ENCODE peak calls at places on chromosomes 6 and 20, in five cellular contexts. One of them, this sample, is unnamed.

GRCh38 chr6:159203304-159204005 is 34.3 kb downstream of the FNDC1 start:
- DNase-seq in naive thymus-derived CD4-positive, alpha-beta T cell: no peak
- DNase-seq in vagina: no peak
- DNase-seq in heart left ventricle: no peak
- DNase-seq in neural progenitor cell: no peak
- DNase-seq in this sample: no peak

GRCh38 chr6:129251669-129252376 is 368.9 kb downstream of the LAMA2 start:
- DNase-seq in naive thymus-derived CD4-positive, alpha-beta T cell: peak; percentile 11
- DNase-seq in vagina: no peak
- DNase-seq in heart left ventricle: no peak
- DNase-seq in neural progenitor cell: peak; percentile 69
- DNase-seq in this sample: peak; percentile 29

GRCh38 chr6:109349419-109349987 is 32.8 kb downstream of the CD164 start:
- DNase-seq in naive thymus-derived CD4-positive, alpha-beta T cell: no peak
- DNase-seq in vagina: no peak
- DNase-seq in heart left ventricle: no peak
- DNase-seq in neural progenitor cell: no peak
- DNase-seq in this sample: peak; percentile 20

GRCh38 chr6:114138577-114139248 is 167.8 kb upstream of the HDAC2 start:
- DNase-seq in naive thymus-derived CD4-positive, alpha-beta T cell: no peak
- DNase-seq in vagina: no peak
- DNase-seq in heart left ventricle: no peak
- DNase-seq in neural progenitor cell: no peak
- DNase-seq in this sample: no peak

GRCh38 chr20:48128436-48128835 is 343.2 kb upstream of the SULF2 start:
- DNase-seq in naive thymus-derived CD4-positive, alpha-beta T cell: no peak
- DNase-seq in vagina: no peak
- DNase-seq in heart left ventricle: no peak
- DNase-seq in neural progenitor cell: no peak
- DNase-seq in this sample: no peak

GRCh38 chr6:130421567-130421966 is 55.8 kb downstream of the TMEM200A start:
- DNase-seq in naive thymus-derived CD4-positive, alpha-beta T cell: no peak
- DNase-seq in vagina: no peak
- DNase-seq in heart left ventricle: no peak
- DNase-seq in neural progenitor cell: no peak
- DNase-seq in this sample: no peak

GRCh38 chr6:4403828-4404227 is 268.5 kb upstream of the ECI2 start:
- DNase-seq in naive thymus-derived CD4-positive, alpha-beta T cell: no peak
- DNase-seq in vagina: no peak
- DNase-seq in heart left ventricle: no peak
- DNase-seq in neural progenitor cell: no peak
- DNase-seq in this sample: no peak

GRCh38 chr6:132153221-132153896 is 202.2 kb upstream of the CCN2 start:
- DNase-seq in naive thymus-derived CD4-positive, alpha-beta T cell: no peak
- DNase-seq in vagina: no peak
- DNase-seq in heart left ventricle: no peak
- DNase-seq in neural progenitor cell: no peak
- DNase-seq in this sample: no peak

GRCh38 chr6:117463762-117464665 is 18.5 kb upstream of the DCBLD1 start:
- DNase-seq in naive thymus-derived CD4-positive, alpha-beta T cell: no peak
- DNase-seq in vagina: no peak
- DNase-seq in heart left ventricle: no peak
- DNase-seq in neural progenitor cell: no peak
- DNase-seq in this sample: no peak

GRCh38 chr6:137878070-137878809 is 11.2 kb downstream of the TNFAIP3 start:
- DNase-seq in naive thymus-derived CD4-positive, alpha-beta T cell: peak; percentile 28
- DNase-seq in vagina: no peak
- DNase-seq in heart left ventricle: no peak
- DNase-seq in neural progenitor cell: no peak
- DNase-seq in this sample: no peak
- H3K4me1 ChIP-seq in naive thymus-derived CD4-positive, alpha-beta T cell: peaks cover 23% of the 10 kb centered on the region
- H3K4me1 ChIP-seq in vagina: peaks cover 11% of the 10 kb centered on the region
- H3K4me1 ChIP-seq in heart left ventricle: no peaks in the 10 kb centered on the region
- H3K4me1 ChIP-seq in neural progenitor cell: peaks cover 20% of the 10 kb centered on the region
- H3K4me1 ChIP-seq in this sample: peaks cover 8% of the 10 kb centered on the region

GRCh38 chr20:21513181-21513663 is 642 bp downstream of the NKX2-2 start:
- DNase-seq in naive thymus-derived CD4-positive, alpha-beta T cell: no peak
- DNase-seq in vagina: no peak
- DNase-seq in heart left ventricle: no peak
- DNase-seq in neural progenitor cell: peak; percentile 58
- DNase-seq in this sample: no peak

GRCh38 chr20:21513881-21514540 is at the start of gene NKX2-2:
- DNase-seq in naive thymus-derived CD4-positive, alpha-beta T cell: no peak
- DNase-seq in vagina: no peak
- DNase-seq in heart left ventricle: no peak
- DNase-seq in neural progenitor cell: peak; percentile 49
- DNase-seq in this sample: no peak

GRCh38 chr20:21511485-21511849 is 2.4 kb downstream of the NKX2-2 start:
- DNase-seq in naive thymus-derived CD4-positive, alpha-beta T cell: no peak
- DNase-seq in vagina: no peak
- DNase-seq in heart left ventricle: no peak
- DNase-seq in neural progenitor cell: peak; percentile 47
- DNase-seq in this sample: no peak

GRCh38 chr20:21511850-21512633 is 1.8 kb downstream of the NKX2-2 start:
- DNase-seq in naive thymus-derived CD4-positive, alpha-beta T cell: no peak
- DNase-seq in vagina: no peak
- DNase-seq in heart left ventricle: peak; percentile 64
- DNase-seq in neural progenitor cell: peak; percentile 74
- DNase-seq in this sample: no peak

DNA sequence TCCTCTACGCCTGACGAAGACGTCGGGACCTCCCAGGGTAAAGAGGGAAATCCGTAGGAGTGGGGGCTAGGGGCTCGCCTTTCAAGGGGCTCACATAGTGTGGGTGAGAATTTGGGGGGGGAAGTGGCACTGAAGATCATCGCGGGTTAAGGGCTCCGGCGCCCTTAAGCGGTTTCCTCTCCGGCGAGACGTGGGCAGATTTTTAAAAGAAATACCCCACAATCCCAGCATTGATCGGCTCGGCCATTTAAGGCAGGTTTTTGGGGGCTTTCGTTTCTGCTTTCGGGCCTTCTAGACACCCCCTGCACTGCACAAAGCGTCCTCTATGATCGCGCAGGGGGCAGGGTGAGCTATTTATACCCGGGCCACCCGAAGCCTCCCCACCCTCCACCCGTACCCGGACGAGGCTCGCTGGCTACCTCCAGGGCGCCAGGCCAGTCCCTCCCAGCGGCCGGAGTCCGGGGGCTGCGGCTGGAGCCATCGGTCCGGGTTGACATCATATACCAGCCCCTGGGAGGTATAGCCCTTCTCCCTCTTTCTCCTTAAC is 1.2 kb downstream of the NKX2-2 start:
- DNase-seq in naive thymus-derived CD4-positive, alpha-beta T cell: no peak
- DNase-seq in vagina: no peak
- DNase-seq in heart left ventricle: no peak
- DNase-seq in neural progenitor cell: peak; percentile 42
- DNase-seq in this sample: no peak
- H3K4me1 ChIP-seq in naive thymus-derived CD4-positive, alpha-beta T cell: no peaks in the 10 kb centered on the region
- H3K4me1 ChIP-seq in vagina: peaks cover 65% of the 10 kb centered on the region
- H3K4me1 ChIP-seq in heart left ventricle: no peaks in the 10 kb centered on the region
- H3K4me1 ChIP-seq in neural progenitor cell: peaks cover 62% of the 10 kb centered on the region
- H3K4me1 ChIP-seq in this sample: peaks cover 10% of the 10 kb centered on the region

DNA sequence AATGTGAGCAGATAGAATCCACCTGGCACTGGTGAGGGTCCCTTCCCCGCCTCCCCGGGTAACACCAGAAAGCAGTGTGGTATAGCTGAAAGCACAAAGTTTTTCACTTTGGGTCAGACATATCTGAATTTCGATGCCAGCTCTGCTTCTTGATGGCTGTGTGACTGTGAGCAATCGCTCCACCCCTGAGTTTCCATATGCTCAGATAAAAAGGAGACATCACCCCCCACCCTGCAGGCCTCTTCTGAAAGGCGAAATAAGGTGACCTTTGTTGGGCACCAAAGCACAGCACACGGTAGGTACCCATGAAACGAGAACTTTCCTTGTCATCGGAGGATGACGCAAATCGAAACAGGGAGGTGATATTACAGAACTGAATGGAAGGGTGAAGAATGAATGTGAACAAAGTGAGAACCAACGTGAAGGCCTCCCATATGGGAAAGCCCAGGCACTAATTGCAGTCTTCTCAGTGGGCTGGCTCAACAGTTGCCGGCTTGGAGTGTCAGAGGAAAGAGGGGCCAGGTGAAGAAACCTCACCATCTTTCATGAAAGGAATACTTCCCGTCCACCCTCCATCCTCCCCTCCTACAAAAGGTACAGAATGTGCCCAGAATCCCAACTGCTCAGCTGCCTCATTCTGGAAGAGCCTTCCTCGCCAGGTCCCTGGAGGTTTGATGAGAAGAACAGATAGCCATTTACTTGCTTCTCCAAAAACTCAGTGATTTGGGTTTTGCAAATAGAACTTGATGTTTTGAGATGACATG is 61.8 kb downstream of the NFATC2 start:
- DNase-seq in naive thymus-derived CD4-positive, alpha-beta T cell: no peak
- DNase-seq in vagina: no peak
- DNase-seq in heart left ventricle: no peak
- DNase-seq in neural progenitor cell: no peak
- DNase-seq in this sample: no peak
- H3K4me1 ChIP-seq in naive thymus-derived CD4-positive, alpha-beta T cell: peaks cover 33% of the 10 kb centered on the region
- H3K4me1 ChIP-seq in vagina: no peaks in the 10 kb centered on the region
- H3K4me1 ChIP-seq in heart left ventricle: no peaks in the 10 kb centered on the region
- H3K4me1 ChIP-seq in neural progenitor cell: no peaks in the 10 kb centered on the region
- H3K4me1 ChIP-seq in this sample: no peaks in the 10 kb centered on the region

GRCh38 chr6:134240664-134241431 is 77.1 kb downstream of the SGK1 start:
- DNase-seq in naive thymus-derived CD4-positive, alpha-beta T cell: peak; percentile 90
- DNase-seq in vagina: no peak
- DNase-seq in heart left ventricle: peak; percentile 68
- DNase-seq in neural progenitor cell: no peak
- DNase-seq in this sample: no peak

GRCh38 chr6:134245691-134246090 is 72.2 kb downstream of the SGK1 start:
- DNase-seq in naive thymus-derived CD4-positive, alpha-beta T cell: no peak
- DNase-seq in vagina: no peak
- DNase-seq in heart left ventricle: no peak
- DNase-seq in neural progenitor cell: no peak
- DNase-seq in this sample: no peak

GRCh38 chr6:134247854-134248580 is 69.9 kb downstream of the SGK1 start:
- DNase-seq in naive thymus-derived CD4-positive, alpha-beta T cell: no peak
- DNase-seq in vagina: no peak
- DNase-seq in heart left ventricle: no peak
- DNase-seq in neural progenitor cell: no peak
- DNase-seq in this sample: no peak

GRCh38 chr6:134247271-134247833 is 70.6 kb downstream of the SGK1 start:
- DNase-seq in naive thymus-derived CD4-positive, alpha-beta T cell: peak; percentile 94
- DNase-seq in vagina: no peak
- DNase-seq in heart left ventricle: no peak
- DNase-seq in neural progenitor cell: no peak
- DNase-seq in this sample: no peak

GRCh38 chr6:134245041-134245440 is 72.9 kb downstream of the SGK1 start:
- DNase-seq in naive thymus-derived CD4-positive, alpha-beta T cell: no peak
- DNase-seq in vagina: no peak
- DNase-seq in heart left ventricle: no peak
- DNase-seq in neural progenitor cell: no peak
- DNase-seq in this sample: no peak
- H3K4me1 ChIP-seq in naive thymus-derived CD4-positive, alpha-beta T cell: peaks cover 46% of the 10 kb centered on the region
- H3K4me1 ChIP-seq in vagina: peaks cover 40% of the 10 kb centered on the region
- H3K4me1 ChIP-seq in heart left ventricle: no peaks in the 10 kb centered on the region
- H3K4me1 ChIP-seq in neural progenitor cell: no peaks in the 10 kb centered on the region
- H3K4me1 ChIP-seq in this sample: peaks cover 14% of the 10 kb centered on the region

GRCh38 chr20:17613328-17614175 is 43.7 kb downstream of the DSTN start:
- DNase-seq in naive thymus-derived CD4-positive, alpha-beta T cell: no peak
- DNase-seq in vagina: peak; percentile 86
- DNase-seq in heart left ventricle: peak; percentile 54
- DNase-seq in neural progenitor cell: no peak
- DNase-seq in this sample: peak; percentile 41

GRCh38 chr20:17612975-17613327 is 43.1 kb downstream of the DSTN start:
- DNase-seq in naive thymus-derived CD4-positive, alpha-beta T cell: no peak
- DNase-seq in vagina: no peak
- DNase-seq in heart left ventricle: no peak
- DNase-seq in neural progenitor cell: no peak
- DNase-seq in this sample: no peak

GRCh38 chr20:17611540-17612286 is 41.8 kb downstream of the DSTN start:
- DNase-seq in naive thymus-derived CD4-positive, alpha-beta T cell: no peak
- DNase-seq in vagina: peak; percentile 87
- DNase-seq in heart left ventricle: peak; percentile 58
- DNase-seq in neural progenitor cell: peak; percentile 42
- DNase-seq in this sample: peak; percentile 32

GRCh38 chr20:17611290-17611539 is 41.3 kb downstream of the DSTN start:
- DNase-seq in naive thymus-derived CD4-positive, alpha-beta T cell: no peak
- DNase-seq in vagina: no peak
- DNase-seq in heart left ventricle: no peak
- DNase-seq in neural progenitor cell: no peak
- DNase-seq in this sample: no peak

GRCh38 chr20:17612287-17612974 is 42.6 kb downstream of the DSTN start:
- DNase-seq in naive thymus-derived CD4-positive, alpha-beta T cell: peak; percentile 19
- DNase-seq in vagina: peak; percentile 86
- DNase-seq in heart left ventricle: peak; percentile 65
- DNase-seq in neural progenitor cell: no peak
- DNase-seq in this sample: no peak
- H3K4me1 ChIP-seq in naive thymus-derived CD4-positive, alpha-beta T cell: peaks cover 40% of the 10 kb centered on the region
- H3K4me1 ChIP-seq in vagina: peaks cover 65% of the 10 kb centered on the region
- H3K4me1 ChIP-seq in heart left ventricle: no peaks in the 10 kb centered on the region
- H3K4me1 ChIP-seq in neural progenitor cell: no peaks in the 10 kb centered on the region
- H3K4me1 ChIP-seq in this sample: peaks cover 17% of the 10 kb centered on the region

GRCh38 chr6:157460182-157460999 is 79.4 kb downstream of the ZDHHC14 start:
- DNase-seq in naive thymus-derived CD4-positive, alpha-beta T cell: no peak
- DNase-seq in vagina: peak; percentile 42
- DNase-seq in heart left ventricle: no peak
- DNase-seq in neural progenitor cell: no peak
- DNase-seq in this sample: no peak
- H3K4me1 ChIP-seq in naive thymus-derived CD4-positive, alpha-beta T cell: peaks cover 10% of the 10 kb centered on the region
- H3K4me1 ChIP-seq in vagina: no peaks in the 10 kb centered on the region
- H3K4me1 ChIP-seq in heart left ventricle: no peaks in the 10 kb centered on the region
- H3K4me1 ChIP-seq in neural progenitor cell: peaks cover 35% of the 10 kb centered on the region
- H3K4me1 ChIP-seq in this sample: no peaks in the 10 kb centered on the region

DNA sequence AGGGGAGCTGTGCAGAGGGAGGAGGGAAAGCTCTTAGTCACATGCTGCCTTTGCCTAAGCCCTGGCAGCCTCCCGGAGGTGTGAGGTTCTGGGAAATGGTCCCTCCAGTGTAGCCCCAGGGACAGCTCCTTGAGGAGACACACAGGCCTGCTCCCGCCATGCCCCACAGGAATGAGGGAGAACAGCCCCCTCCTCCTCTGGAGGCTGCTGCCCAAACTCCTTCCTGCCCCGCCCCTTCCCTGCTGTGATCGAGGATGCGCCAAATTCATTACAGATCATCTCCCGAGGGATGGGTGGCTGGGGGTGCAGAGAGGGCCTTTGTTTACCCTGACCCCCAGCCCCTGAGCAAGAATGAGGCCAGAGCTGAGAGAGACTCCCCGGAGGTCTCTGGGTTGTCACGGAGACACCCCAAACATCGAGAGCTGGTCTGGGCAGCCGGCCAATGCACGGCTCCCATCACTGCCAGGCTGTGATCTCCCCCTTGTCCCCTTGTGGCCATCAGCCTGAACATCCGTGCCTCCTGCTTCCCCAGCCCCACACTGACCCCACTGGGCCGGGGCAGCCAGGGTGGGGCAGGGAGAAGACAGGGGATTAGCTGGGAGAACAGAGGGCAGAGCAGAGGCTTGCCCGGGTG is 8.4 kb downstream of the CYP21A2 start:
- DNase-seq in naive thymus-derived CD4-positive, alpha-beta T cell: no peak
- DNase-seq in vagina: peak; percentile 89
- DNase-seq in heart left ventricle: peak; percentile 76
- DNase-seq in neural progenitor cell: peak; percentile 43
- DNase-seq in this sample: peak; percentile 67
- H3K4me1 ChIP-seq in naive thymus-derived CD4-positive, alpha-beta T cell: no peaks in the 10 kb centered on the region
- H3K4me1 ChIP-seq in vagina: peaks cover 28% of the 10 kb centered on the region
- H3K4me1 ChIP-seq in heart left ventricle: no peaks in the 10 kb centered on the region
- H3K4me1 ChIP-seq in neural progenitor cell: no peaks in the 10 kb centered on the region
- H3K4me1 ChIP-seq in this sample: peaks cover 10% of the 10 kb centered on the region

This sample was measured in ovary.